ENCODE peak calls at places on chromosomes 2 and 18, in eight cellular contexts. B, F, S, O, M, V, G and X are unnamed samples.

GRCh38 chr2:237818066-237818473 is 19.5 kb downstream of the RBM44 start:
- DNase-seq in B (no peak), F (peak; percentile 69), S (no peak), O (peak; percentile 10), M (no peak), V (no peak), G (no peak), X (no peak)

GRCh38 chr2:219058541-219059374 is 2.0 kb downstream of the IHH start:
- DNase-seq in B (no peak), F (no peak), S (no peak), O (no peak), M (no peak), V (no peak), G (no peak), X (no peak)

GRCh38 chr2:216350214-216350789 is 22.0 kb downstream of the MARCHF4 start:
- DNase-seq in B (peak; percentile 3), F (peak; percentile 72), S (no peak), O (peak; percentile 56), M (peak; percentile 57), V (no peak), G (no peak), X (peak; percentile 44)

GRCh38 chr2:43075054-43075593 is 151.3 kb downstream of the ZFP36L2 start:
- DNase-seq in B (no peak), F (peak; percentile 97), S (no peak), O (peak; percentile 98), M (no peak), V (no peak), G (peak; percentile 64), X (peak; percentile 20)

GRCh38 chr18:75467396-75467795 is 39.9 kb upstream of the SMIM21 start:
- DNase-seq in B (no peak), F (no peak), S (no peak), O (no peak), M (no peak), V (no peak), G (no peak), X (no peak)

GRCh38 chr18:59787998-59788875 is 91.0 kb upstream of the CCBE1 start:
- DNase-seq in B (no peak), F (peak; percentile 64), S (no peak), O (peak; percentile 76), M (no peak), V (no peak), G (peak; percentile 82), X (peak; percentile 61)

GRCh38 chr2:203951366-203951902 is 14.9 kb downstream of the ICOS start:
- DNase-seq in B (peak; percentile 63), F (no peak), S (no peak), O (no peak), M (peak; percentile 64), V (peak; percentile 39), G (no peak), X (peak; percentile 22)

GRCh38 chr2:47650001-47650535 is 132.9 kb upstream of the MSH6 start:
- DNase-seq in B (no peak), F (no peak), S (no peak), O (no peak), M (no peak), V (no peak), G (no peak), X (no peak)